ENCODE peak calls at places on chromosomes 7 and 10, in four cellular contexts. D is RKO, N is foreskin fibroblast, O is GM12892. P is an unnamed sample.

GRCh38 chr10:3293536-3294431 is 121.2 kb upstream of the PITRM1 start:
- DNase-seq in D (no peak), N (peak; percentile 64), O (no peak), P (peak; percentile 80)

GRCh38 chr7:144011458-144012230 is 11.5 kb downstream of the OR6B1 start:
- DNase-seq in N (peak; percentile 16), D (peak; percentile 33), O (no peak), P (peak; percentile 42)

GRCh38 chr7:27110163-27110976 is 7.9 kb upstream of the HOXA2 start:
- DNase-seq in D (no peak), N (no peak), O (no peak), P (peak; percentile 75)

GRCh38 chr7:130897515-130898419 is 163.8 kb upstream of the KLF14 start:
- DNase-seq in D (no peak), O (no peak), N (peak; percentile 56), P (no peak)

GRCh38 chr10:34715511-34716187 is 99.4 kb downstream of the PARD3 start:
- DNase-seq in O (no peak), D (no peak), N (no peak), P (no peak)

GRCh38 chr7:113113912-113114311 is 4.4 kb downstream of the SMIM30 start:
- DNase-seq in N (peak; percentile 13), O (no peak), D (no peak), P (peak; percentile 9)

GRCh38 chr10:124093076-124093773 is at the start of gene CHST15:
- DNase-seq in N (peak; percentile 79), O (no peak), D (peak; percentile 90), P (peak; percentile 4)

GRCh38 chr7:93156884-93157283 is 8.7 kb upstream of the SAMD9L start:
- DNase-seq in O (no peak), N (peak; percentile 20), D (no peak), P (peak; percentile 51)

GRCh38 chr10:112949875-112950507 is at the start of gene TCF7L2:
- DNase-seq in O (peak; percentile 23), D (peak; percentile 98), N (peak; percentile 98), P (peak; percentile 96)

GRCh38 chr7:88109612-88110011 is 110.2 kb downstream of the SRI start:
- DNase-seq in O (no peak), N (no peak), D (no peak), P (no peak)

GRCh38 chr7:33853361-33854062 is 51.8 kb upstream of the BMPER start:
- DNase-seq in D (no peak), O (no peak), N (peak; percentile 95), P (peak; percentile 90)

GRCh38 chr7:80721880-80722595 is 83.6 kb downstream of the CD36 start:
- DNase-seq in D (peak; percentile 90), N (peak; percentile 88), O (no peak), P (peak; percentile 90)

GRCh38 chr10:120492366-120492765 is 35.3 kb downstream of the PLPP4 start:
- DNase-seq in N (no peak), O (no peak), D (no peak), P (no peak)

GRCh38 chr7:90723866-90724265 is 127.7 kb downstream of the CDK14 start:
- DNase-seq in D (no peak), O (no peak), N (no peak), P (no peak)

GRCh38 chr7:139451638-139452037 is 31.8 kb downstream of the KLRG2 start:
- DNase-seq in D (peak; percentile 51), N (peak; percentile 32), O (no peak), P (no peak)

GRCh38 chr7:1707756-1708611 is 37.9 kb downstream of the ELFN1 start:
- DNase-seq in D (no peak), O (no peak), N (no peak), P (no peak)

GRCh38 chr7:93212881-93213280 is 13.4 kb downstream of the HEPACAM2 start:
- DNase-seq in D (no peak), O (no peak), N (no peak), P (no peak)

GRCh38 chr7:139774376-139774775 is 3.4 kb downstream of the HIPK2 start:
- DNase-seq in D (peak; percentile 69), O (no peak), N (peak; percentile 86), P (peak; percentile 66)